ENCODE peak calls at places on chromosomes 16 and 17, in four cellular contexts. T is NCI-H2081 treated with DMSO at 0.1 percent for 48 hours, E is GM20000, X is NCI-H524. R is an unnamed sample.

GRCh38 chr17:7711356-7711755 is 6.2 kb upstream of the DNAH2 start:
- DNase-seq in T (no peak), X (peak; percentile 6), E (no peak), R (no peak)

GRCh38 chr17:45768000-45768399 is 16.1 kb upstream of the CRHR1 start:
- DNase-seq in T (no peak), X (no peak), E (no peak), R (no peak)

GRCh38 chr17:20189979-20190378 is 180.8 kb downstream of the SPECC1 start:
- DNase-seq in X (peak; percentile 6), T (no peak), E (no peak), R (no peak)

GRCh38 chr16:30397776-30398659 is 2.8 kb downstream of the ZNF48 start:
- DNase-seq in X (no peak), T (no peak), E (no peak), R (no peak)

GRCh38 chr17:57811633-57812280 is 38.1 kb downstream of the MRPS23 start:
- DNase-seq in E (no peak), X (no peak), T (peak; percentile 5), R (peak; percentile 51)

GRCh38 chr16:4411684-4412083 is 4.7 kb downstream of the CORO7 start:
- DNase-seq in X (no peak), T (no peak), E (no peak), R (no peak)

GRCh38 chr16:87409153-87409552 is 17.0 kb downstream of the MAP1LC3B start:
- DNase-seq in T (no peak), X (no peak), E (no peak), R (no peak)

GRCh38 chr17:76562734-76563148 is 22.9 kb downstream of the PRCD start:
- DNase-seq in X (peak; percentile 41), T (no peak), E (no peak), R (no peak)

GRCh38 chr16:86566601-86566965 is at the start of gene FOXC2:
- DNase-seq in E (peak; percentile 65), X (peak; percentile 17), T (no peak), R (peak; percentile 83)